ENCODE peak calls at places on chromosome 20, in eight cellular contexts. One of them, this sample, is unnamed.

GRCh38 chr20:60246751-60247150 is 288.5 kb downstream of the CDH26 start:
- DNase-seq in NCI-H1417: no peak
- DNase-seq in occipital lobe: no peak
- DNase-seq in uterus: no peak
- DNase-seq in stimulated activated CD4-positive, alpha-beta T cell treated with anti-CD3 and anti-CD28 coated beads, Interleukin-2, amount 100 ng/mL, for 48 hours: no peak
- DNase-seq in mesothelial cell of epicardium: no peak
- DNase-seq in GM04504: no peak
- DNase-seq in NCI-H2029: no peak
- DNase-seq in this sample: no peak

GRCh38 chr20:1423625-1424106 is 30.8 kb upstream of the FKBP1A start:
- DNase-seq in NCI-H1417: peak
- DNase-seq in occipital lobe: no peak
- DNase-seq in uterus: no peak
- DNase-seq in stimulated activated CD4-positive, alpha-beta T cell treated with anti-CD3 and anti-CD28 coated beads, Interleukin-2, amount 100 ng/mL, for 48 hours: no peak
- DNase-seq in mesothelial cell of epicardium: no peak
- DNase-seq in GM04504: no peak
- DNase-seq in NCI-H2029: peak
- DNase-seq in this sample: peak

GRCh38 chr20:998431-998830 is 3.7 kb downstream of the RSPO4 start:
- DNase-seq in NCI-H1417: no peak
- DNase-seq in occipital lobe: no peak
- DNase-seq in uterus: no peak
- DNase-seq in stimulated activated CD4-positive, alpha-beta T cell treated with anti-CD3 and anti-CD28 coated beads, Interleukin-2, amount 100 ng/mL, for 48 hours: no peak
- DNase-seq in mesothelial cell of epicardium: no peak
- DNase-seq in GM04504: no peak
- DNase-seq in NCI-H2029: no peak
- DNase-seq in this sample: no peak

GRCh38 chr20:35311822-35312221 is 19.6 kb upstream of the FAM83C start:
- DNase-seq in NCI-H1417: no peak
- DNase-seq in occipital lobe: no peak
- DNase-seq in uterus: no peak
- DNase-seq in stimulated activated CD4-positive, alpha-beta T cell treated with anti-CD3 and anti-CD28 coated beads, Interleukin-2, amount 100 ng/mL, for 48 hours: no peak
- DNase-seq in mesothelial cell of epicardium: no peak
- DNase-seq in GM04504: no peak
- DNase-seq in NCI-H2029: no peak
- DNase-seq in this sample: no peak

GRCh38 chr20:2244993-2245392 is 50.8 kb upstream of the TGM3 start:
- DNase-seq in NCI-H1417: no peak
- DNase-seq in occipital lobe: no peak
- DNase-seq in uterus: no peak
- DNase-seq in stimulated activated CD4-positive, alpha-beta T cell treated with anti-CD3 and anti-CD28 coated beads, Interleukin-2, amount 100 ng/mL, for 48 hours: no peak
- DNase-seq in mesothelial cell of epicardium: no peak
- DNase-seq in GM04504: no peak
- DNase-seq in NCI-H2029: no peak
- DNase-seq in this sample: no peak

GRCh38 chr20:18657575-18657974 is 69.7 kb downstream of the DTD1 start:
- DNase-seq in NCI-H1417: no peak
- DNase-seq in occipital lobe: no peak
- DNase-seq in uterus: no peak
- DNase-seq in stimulated activated CD4-positive, alpha-beta T cell treated with anti-CD3 and anti-CD28 coated beads, Interleukin-2, amount 100 ng/mL, for 48 hours: no peak
- DNase-seq in mesothelial cell of epicardium: no peak
- DNase-seq in GM04504: no peak
- DNase-seq in NCI-H2029: no peak
- DNase-seq in this sample: no peak

GRCh38 chr20:25032065-25032477 is 25.9 kb downstream of the ACSS1 start:
- DNase-seq in NCI-H1417: no peak
- DNase-seq in occipital lobe: peak
- DNase-seq in uterus: no peak
- DNase-seq in stimulated activated CD4-positive, alpha-beta T cell treated with anti-CD3 and anti-CD28 coated beads, Interleukin-2, amount 100 ng/mL, for 48 hours: no peak
- DNase-seq in mesothelial cell of epicardium: no peak
- DNase-seq in GM04504: no peak
- DNase-seq in NCI-H2029: no peak
- DNase-seq in this sample: peak

GRCh38 chr20:4014031-4014474 is 1.3 kb downstream of the RNF24 start:
- DNase-seq in NCI-H1417: peak
- DNase-seq in occipital lobe: no peak
- DNase-seq in uterus: peak
- DNase-seq in stimulated activated CD4-positive, alpha-beta T cell treated with anti-CD3 and anti-CD28 coated beads, Interleukin-2, amount 100 ng/mL, for 48 hours: no peak
- DNase-seq in mesothelial cell of epicardium: peak
- DNase-seq in GM04504: peak
- DNase-seq in NCI-H2029: peak
- DNase-seq in this sample: peak

GRCh38 chr20:36272547-36273220 is 33.5 kb upstream of the DLGAP4 start:
- DNase-seq in NCI-H1417: no peak
- DNase-seq in occipital lobe: no peak
- DNase-seq in uterus: no peak
- DNase-seq in stimulated activated CD4-positive, alpha-beta T cell treated with anti-CD3 and anti-CD28 coated beads, Interleukin-2, amount 100 ng/mL, for 48 hours: no peak
- DNase-seq in mesothelial cell of epicardium: peak
- DNase-seq in GM04504: no peak
- DNase-seq in NCI-H2029: no peak
- DNase-seq in this sample: no peak

GRCh38 chr20:10488436-10489053 is 53.4 kb downstream of the SLX4IP start:
- DNase-seq in NCI-H1417: no peak
- DNase-seq in occipital lobe: no peak
- DNase-seq in uterus: no peak
- DNase-seq in stimulated activated CD4-positive, alpha-beta T cell treated with anti-CD3 and anti-CD28 coated beads, Interleukin-2, amount 100 ng/mL, for 48 hours: no peak
- DNase-seq in mesothelial cell of epicardium: no peak
- DNase-seq in GM04504: no peak
- DNase-seq in NCI-H2029: no peak
- DNase-seq in this sample: no peak